ENCODE peak calls at places on chromosomes 13 and 19, in four cellular contexts. H, V, M and O are unnamed samples.
A peak's percentile ranks its signal among the peaks of the same experiment; 100 is the strongest.

GRCh38 chr19:42048992-42049391 is 21.0 kb downstream of the GRIK5 start:
- DNase-seq in H (no peak), V (peak; percentile 39), M (no peak), O (peak; percentile 42)

GRCh38 chr19:3693030-3693925 is 7.0 kb downstream of the PIP5K1C start:
- DNase-seq in H (peak; percentile 36), V (no peak), M (no peak), O (no peak)

GRCh38 chr19:14516048-14516534 is 2.1 kb downstream of the DNAJB1 start:
- DNase-seq in H (no peak), V (no peak), M (no peak), O (no peak)

GRCh38 chr19:51417107-51417806 is at the start of gene SIGLEC10:
- DNase-seq in H (no peak), V (peak; percentile 19), M (peak; percentile 81), O (no peak)

GRCh38 chr13:82688400-82688999 is 1193.8 kb downstream of the SLITRK1 start:
- DNase-seq in H (no peak), V (no peak), M (peak; percentile 25), O (no peak)

GRCh38 chr13:33761744-33762143 is 56.2 kb upstream of the RFC3 start:
- DNase-seq in H (no peak), V (no peak), M (peak; percentile 3), O (no peak)

GRCh38 chr13:93861818-93862217 is 617.7 kb downstream of the DCT start:
- DNase-seq in H (no peak), V (no peak), M (no peak), O (no peak)

GRCh38 chr13:99266827-99267226 is 8.6 kb upstream of the GPR18 start:
- DNase-seq in H (no peak), V (no peak), M (no peak), O (no peak)

GRCh38 chr19:40416918-40417713 is 3.9 kb upstream of the PRX start:
- DNase-seq in H (no peak), V (no peak), M (no peak), O (no peak)

GRCh38 chr19:752652-753517 is 2.0 kb downstream of the MISP start:
- DNase-seq in H (no peak), V (no peak), M (no peak), O (peak; percentile 87)

GRCh38 chr19:38496603-38497487 is 63.4 kb downstream of the RYR1 start:
- DNase-seq in H (no peak), V (no peak), M (no peak), O (no peak)

GRCh38 chr13:59415498-59415897 is 748.2 kb downstream of the DIAPH3 start:
- DNase-seq in H (no peak), V (no peak), M (no peak), O (no peak)

GRCh38 chr13:26022538-26023292 is 29.1 kb downstream of the SHISA2 start:
- DNase-seq in H (no peak), V (no peak), M (no peak), O (peak; percentile 69)

GRCh38 chr19:19562665-19563347 is 24.7 kb downstream of the CILP2 start:
- DNase-seq in H (no peak), V (peak; percentile 43), M (no peak), O (no peak)

GRCh38 chr19:57103573-57104277 is 16.1 kb upstream of the USP29 start:
- DNase-seq in H (peak; percentile 77), V (peak; percentile 56), M (peak; percentile 16), O (peak; percentile 69)

GRCh38 chr19:1455336-1456120 is 5.6 kb downstream of the APC2 start:
- DNase-seq in H (no peak), V (peak; percentile 63), M (peak; percentile 19), O (peak; percentile 98)

GRCh38 chr19:11418518-11419506 is at the start of gene RGL3:
- DNase-seq in H (peak; percentile 55), V (no peak), M (no peak), O (peak; percentile 64)

GRCh38 chr13:23391752-23392151 is 41.8 kb downstream of the SACS start:
- DNase-seq in H (no peak), V (no peak), M (no peak), O (no peak)

GRCh38 chr13:76438050-76438449 is 448.2 kb downstream of the KCTD12 start:
- DNase-seq in H (no peak), V (no peak), M (no peak), O (no peak)

GRCh38 chr13:98202026-98202425 is 25.0 kb upstream of the RNF113B start:
- DNase-seq in H (no peak), V (no peak), M (no peak), O (no peak)

GRCh38 chr13:63516124-63516523 is 2100.5 kb upstream of the PCDH20 start:
- DNase-seq in H (no peak), V (no peak), M (no peak), O (no peak)

GRCh38 chr13:63700366-63700765 is 2284.7 kb upstream of the PCDH20 start:
- DNase-seq in H (no peak), V (no peak), M (no peak), O (no peak)

GRCh38 chr19:3849092-3849491 is 19.7 kb downstream of the ZFR2 start:
- DNase-seq in H (no peak), V (peak; percentile 54), M (peak; percentile 59), O (peak; percentile 60)

GRCh38 chr19:34155686-34156085 is 16.6 kb upstream of the LSM14A start:
- DNase-seq in H (no peak), V (no peak), M (no peak), O (no peak)